ENCODE peak calls at places on chromosomes 5 and 9, in six cellular contexts. One of them, this sample, is unnamed.

GRCh38 chr5:3325206-3325605 is 270.4 kb upstream of the IRX1 start:
- DNase-seq in heart right ventricle: peak
- DNase-seq in left ventricle myocardium inferior: no peak
- DNase-seq in upper lobe of right lung: peak
- DNase-seq in uterus: no peak
- DNase-seq in PC-9: no peak
- DNase-seq in this sample: no peak

GRCh38 chr5:870973-871372 is 20.2 kb upstream of the ZDHHC11 start:
- DNase-seq in heart right ventricle: no peak
- DNase-seq in left ventricle myocardium inferior: peak
- DNase-seq in upper lobe of right lung: no peak
- DNase-seq in uterus: no peak
- DNase-seq in PC-9: no peak
- DNase-seq in this sample: no peak

GRCh38 chr5:137566118-137566541 is 67.0 kb upstream of the SPOCK1 start:
- DNase-seq in heart right ventricle: no peak
- DNase-seq in left ventricle myocardium inferior: no peak
- DNase-seq in upper lobe of right lung: no peak
- DNase-seq in uterus: no peak
- DNase-seq in PC-9: no peak
- DNase-seq in this sample: no peak

GRCh38 chr9:87260171-87260570 is 237.5 kb upstream of the DAPK1 start:
- DNase-seq in heart right ventricle: no peak
- DNase-seq in left ventricle myocardium inferior: no peak
- DNase-seq in upper lobe of right lung: no peak
- DNase-seq in uterus: no peak
- DNase-seq in PC-9: no peak
- DNase-seq in this sample: no peak

GRCh38 chr9:135701067-135701967 is 668 bp upstream of the KCNT1 start:
- DNase-seq in heart right ventricle: no peak
- DNase-seq in left ventricle myocardium inferior: no peak
- DNase-seq in upper lobe of right lung: no peak
- DNase-seq in uterus: no peak
- DNase-seq in PC-9: no peak
- DNase-seq in this sample: no peak

GRCh38 chr5:177116631-177117373 is 16.8 kb upstream of the NSD1 start:
- DNase-seq in heart right ventricle: peak
- DNase-seq in left ventricle myocardium inferior: peak
- DNase-seq in upper lobe of right lung: peak
- DNase-seq in uterus: peak
- DNase-seq in PC-9: no peak
- DNase-seq in this sample: peak

GRCh38 chr9:18075253-18075977 is 398.5 kb upstream of the ADAMTSL1 start:
- DNase-seq in heart right ventricle: no peak
- DNase-seq in left ventricle myocardium inferior: no peak
- DNase-seq in upper lobe of right lung: no peak
- DNase-seq in uterus: peak
- DNase-seq in PC-9: no peak
- DNase-seq in this sample: no peak

GRCh38 chr5:167916706-167917105 is 374.7 kb upstream of the WWC1 start:
- DNase-seq in heart right ventricle: no peak
- DNase-seq in left ventricle myocardium inferior: peak
- DNase-seq in upper lobe of right lung: no peak
- DNase-seq in uterus: no peak
- DNase-seq in PC-9: peak
- DNase-seq in this sample: no peak

GRCh38 chr9:4045556-4045955 is 254.3 kb downstream of the GLIS3 start:
- DNase-seq in heart right ventricle: no peak
- DNase-seq in left ventricle myocardium inferior: no peak
- DNase-seq in upper lobe of right lung: no peak
- DNase-seq in uterus: peak
- DNase-seq in PC-9: no peak
- DNase-seq in this sample: no peak

GRCh38 chr5:32217886-32218396 is 43.8 kb upstream of the GOLPH3 start:
- DNase-seq in heart right ventricle: no peak
- DNase-seq in left ventricle myocardium inferior: no peak
- DNase-seq in upper lobe of right lung: no peak
- DNase-seq in uterus: no peak
- DNase-seq in PC-9: peak
- DNase-seq in this sample: no peak

GRCh38 chr5:128279345-128279744 is 195.8 kb downstream of the SLC12A2 start:
- DNase-seq in heart right ventricle: no peak
- DNase-seq in left ventricle myocardium inferior: no peak
- DNase-seq in upper lobe of right lung: no peak
- DNase-seq in uterus: no peak
- DNase-seq in PC-9: no peak
- DNase-seq in this sample: no peak

GRCh38 chr9:109843651-109844050 is 63.7 kb downstream of the PALM2AKAP2 start:
- DNase-seq in heart right ventricle: peak
- DNase-seq in left ventricle myocardium inferior: peak
- DNase-seq in upper lobe of right lung: no peak
- DNase-seq in uterus: peak
- DNase-seq in PC-9: no peak
- DNase-seq in this sample: no peak

GRCh38 chr5:127820910-127821553 is 117.8 kb downstream of the CCDC192 start:
- DNase-seq in heart right ventricle: no peak
- DNase-seq in left ventricle myocardium inferior: no peak
- DNase-seq in upper lobe of right lung: no peak
- DNase-seq in uterus: no peak
- DNase-seq in PC-9: peak
- DNase-seq in this sample: no peak

GRCh38 chr9:101605547-101605946 is 10.8 kb upstream of the PPP3R2 start:
- DNase-seq in heart right ventricle: no peak
- DNase-seq in left ventricle myocardium inferior: no peak
- DNase-seq in upper lobe of right lung: no peak
- DNase-seq in uterus: no peak
- DNase-seq in PC-9: no peak
- DNase-seq in this sample: no peak

GRCh38 chr9:130345993-130346385 is 80.4 kb downstream of the HMCN2 start:
- DNase-seq in heart right ventricle: no peak
- DNase-seq in left ventricle myocardium inferior: no peak
- DNase-seq in upper lobe of right lung: no peak
- DNase-seq in uterus: no peak
- DNase-seq in PC-9: no peak
- DNase-seq in this sample: no peak

GRCh38 chr9:77177894-77178794 is 810 bp downstream of the VPS13A start:
- DNase-seq in heart right ventricle: peak
- DNase-seq in left ventricle myocardium inferior: peak
- DNase-seq in upper lobe of right lung: peak
- DNase-seq in uterus: peak
- DNase-seq in PC-9: peak
- DNase-seq in this sample: peak

GRCh38 chr9:83235524-83235923 is 172.6 kb upstream of the RASEF start:
- DNase-seq in heart right ventricle: no peak
- DNase-seq in left ventricle myocardium inferior: no peak
- DNase-seq in upper lobe of right lung: no peak
- DNase-seq in uterus: no peak
- DNase-seq in PC-9: no peak
- DNase-seq in this sample: no peak

GRCh38 chr5:157718529-157718928 is 12.7 kb upstream of the THG1L start:
- DNase-seq in heart right ventricle: no peak
- DNase-seq in left ventricle myocardium inferior: no peak
- DNase-seq in upper lobe of right lung: no peak
- DNase-seq in uterus: no peak
- DNase-seq in PC-9: no peak
- DNase-seq in this sample: no peak

GRCh38 chr9:93669958-93670207 is 93.5 kb downstream of the PHF2 start:
- DNase-seq in heart right ventricle: no peak
- DNase-seq in left ventricle myocardium inferior: no peak
- DNase-seq in upper lobe of right lung: no peak
- DNase-seq in uterus: peak
- DNase-seq in PC-9: no peak
- DNase-seq in this sample: no peak

DNA sequence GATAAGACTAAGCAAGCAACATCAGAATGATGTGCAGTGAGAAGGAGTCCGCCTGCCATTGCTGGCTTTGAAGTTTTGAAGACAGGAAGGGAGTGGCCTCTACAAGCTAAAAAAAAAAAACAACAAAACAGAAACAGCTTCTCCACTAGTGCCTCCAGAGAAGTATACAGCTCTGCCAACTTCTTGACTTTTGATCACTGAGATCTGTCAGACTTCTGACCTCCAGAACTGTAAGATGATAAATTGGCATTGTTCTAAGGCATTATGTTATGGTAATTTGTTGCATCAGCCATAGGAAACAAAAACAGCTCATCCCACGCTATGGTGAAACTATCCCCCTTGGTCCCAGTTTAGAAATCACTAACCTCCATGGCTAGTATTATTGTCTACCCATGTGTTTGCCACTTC is 131.0 kb upstream of the VCAN start:
- DNase-seq in heart right ventricle: no peak
- DNase-seq in left ventricle myocardium inferior: no peak
- DNase-seq in upper lobe of right lung: no peak
- DNase-seq in uterus: no peak
- DNase-seq in PC-9: no peak
- DNase-seq in this sample: no peak
- TF ChIP-seq CTCF in heart right ventricle: no peak
- TF ChIP-seq CTCF in left ventricle myocardium inferior: no peak
- TF ChIP-seq CTCF in upper lobe of right lung: no peak
- TF ChIP-seq CTCF in uterus: no peak
- TF ChIP-seq CTCF in PC-9: no peak
- TF ChIP-seq CTCF in this sample: no peak

DNA sequence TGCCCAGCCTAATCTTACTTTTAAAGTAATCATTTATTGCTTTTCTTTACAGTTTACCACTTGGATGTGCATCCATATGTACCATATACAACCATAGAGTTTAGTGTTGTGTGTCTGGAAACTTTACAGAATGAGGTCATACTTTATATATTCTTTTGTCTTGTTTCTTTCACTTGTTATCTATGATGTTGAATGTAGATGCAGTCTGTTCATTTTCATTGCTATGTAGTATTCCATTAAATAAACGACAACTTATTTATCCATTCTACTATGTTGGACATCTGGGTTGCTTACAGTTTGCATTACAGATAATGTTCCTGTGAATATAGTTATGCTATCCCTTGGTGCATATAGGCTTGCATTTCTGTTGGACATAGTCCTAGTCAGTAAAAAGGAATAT is 21.3 kb upstream of the SMIM15 start:
- DNase-seq in heart right ventricle: no peak
- DNase-seq in left ventricle myocardium inferior: no peak
- DNase-seq in upper lobe of right lung: no peak
- DNase-seq in uterus: no peak
- DNase-seq in PC-9: no peak
- DNase-seq in this sample: no peak
- H3K27ac ChIP-seq in heart right ventricle: no peak
- H3K27ac ChIP-seq in left ventricle myocardium inferior: no peak
- H3K27ac ChIP-seq in upper lobe of right lung: no peak
- H3K27ac ChIP-seq in uterus: no peak
- H3K27ac ChIP-seq in PC-9: no peak
- H3K27ac ChIP-seq in this sample: no peak

GRCh38 chr5:78062645-78063044 is 231.9 kb downstream of the AP3B1 start:
- DNase-seq in heart right ventricle: no peak
- DNase-seq in left ventricle myocardium inferior: no peak
- DNase-seq in upper lobe of right lung: no peak
- DNase-seq in uterus: no peak
- DNase-seq in PC-9: no peak
- DNase-seq in this sample: no peak

GRCh38 chr5:78065073-78065472 is 229.4 kb downstream of the AP3B1 start:
- DNase-seq in heart right ventricle: no peak
- DNase-seq in left ventricle myocardium inferior: no peak
- DNase-seq in upper lobe of right lung: no peak
- DNase-seq in uterus: no peak
- DNase-seq in PC-9: no peak
- DNase-seq in this sample: no peak

GRCh38 chr5:78060421-78060820 is 234.1 kb downstream of the AP3B1 start:
- DNase-seq in heart right ventricle: no peak
- DNase-seq in left ventricle myocardium inferior: no peak
- DNase-seq in upper lobe of right lung: no peak
- DNase-seq in uterus: no peak
- DNase-seq in PC-9: no peak
- DNase-seq in this sample: no peak

GRCh38 chr5:78063495-78063894 is 231.0 kb downstream of the AP3B1 start:
- DNase-seq in heart right ventricle: no peak
- DNase-seq in left ventricle myocardium inferior: no peak
- DNase-seq in upper lobe of right lung: no peak
- DNase-seq in uterus: no peak
- DNase-seq in PC-9: no peak
- DNase-seq in this sample: no peak

DNA sequence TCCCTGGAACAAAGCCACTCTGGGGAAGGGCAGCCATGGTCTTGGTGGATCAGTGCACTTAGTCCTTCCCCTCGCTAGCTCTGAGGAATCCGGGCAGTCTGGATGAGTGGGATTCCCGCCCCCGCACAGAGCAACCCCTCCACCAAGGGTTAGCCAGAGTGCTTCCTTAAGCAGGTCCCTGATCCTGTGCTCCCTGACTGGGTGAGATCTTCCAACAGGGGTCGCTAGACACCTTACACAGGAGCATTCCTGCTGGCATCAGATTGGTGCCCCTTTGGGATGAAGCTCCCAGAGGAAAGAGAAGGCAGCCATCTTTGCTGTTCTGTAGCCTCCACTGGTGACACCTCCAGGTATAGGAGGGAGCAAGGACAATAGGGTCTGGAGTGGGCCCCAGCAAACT is 228.8 kb downstream of the AP3B1 start:
- DNase-seq in heart right ventricle: no peak
- DNase-seq in left ventricle myocardium inferior: no peak
- DNase-seq in upper lobe of right lung: no peak
- DNase-seq in uterus: no peak
- DNase-seq in PC-9: no peak
- DNase-seq in this sample: no peak
- TF ChIP-seq CTCF in heart right ventricle: no peak
- TF ChIP-seq CTCF in left ventricle myocardium inferior: no peak
- TF ChIP-seq CTCF in upper lobe of right lung: no peak
- TF ChIP-seq CTCF in uterus: no peak
- TF ChIP-seq CTCF in PC-9: no peak
- TF ChIP-seq CTCF in this sample: no peak

GRCh38 chr5:145588113-145588512 is 247.0 kb downstream of the PRELID2 start:
- DNase-seq in heart right ventricle: no peak
- DNase-seq in left ventricle myocardium inferior: no peak
- DNase-seq in upper lobe of right lung: no peak
- DNase-seq in uterus: no peak
- DNase-seq in PC-9: no peak
- DNase-seq in this sample: no peak

GRCh38 chr5:145585443-145586148 is 249.5 kb downstream of the PRELID2 start:
- DNase-seq in heart right ventricle: no peak
- DNase-seq in left ventricle myocardium inferior: no peak
- DNase-seq in upper lobe of right lung: no peak
- DNase-seq in uterus: no peak
- DNase-seq in PC-9: no peak
- DNase-seq in this sample: no peak

GRCh38 chr5:145586664-145587307 is 248.4 kb downstream of the PRELID2 start:
- DNase-seq in heart right ventricle: no peak
- DNase-seq in left ventricle myocardium inferior: no peak
- DNase-seq in upper lobe of right lung: no peak
- DNase-seq in uterus: no peak
- DNase-seq in PC-9: no peak
- DNase-seq in this sample: no peak

GRCh38 chr5:145587308-145588071 is 247.7 kb downstream of the PRELID2 start:
- DNase-seq in heart right ventricle: no peak
- DNase-seq in left ventricle myocardium inferior: no peak
- DNase-seq in upper lobe of right lung: no peak
- DNase-seq in uterus: no peak
- DNase-seq in PC-9: peak
- DNase-seq in this sample: no peak

DNA sequence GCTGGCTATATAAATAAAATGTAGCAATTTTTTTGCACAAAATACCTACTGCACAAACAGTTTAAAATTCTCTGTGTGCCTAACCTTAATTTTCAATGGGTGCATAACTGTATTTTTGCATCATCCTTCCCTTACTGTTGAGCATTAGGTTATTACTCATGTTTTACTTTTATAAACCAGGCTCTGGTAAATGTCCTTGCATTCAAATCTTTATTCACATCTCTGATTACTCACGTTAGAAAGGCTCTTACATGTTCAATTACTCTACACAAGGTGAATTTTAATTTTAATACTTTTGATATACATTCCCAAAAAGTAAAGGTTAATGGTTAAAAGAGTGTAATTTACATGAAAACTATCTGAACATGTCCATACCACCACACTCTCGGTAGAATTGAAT is 246.1 kb downstream of the PRELID2 start:
- DNase-seq in heart right ventricle: no peak
- DNase-seq in left ventricle myocardium inferior: no peak
- DNase-seq in upper lobe of right lung: no peak
- DNase-seq in uterus: no peak
- DNase-seq in PC-9: no peak
- DNase-seq in this sample: no peak
- H3K27ac ChIP-seq in heart right ventricle: no peak
- H3K27ac ChIP-seq in left ventricle myocardium inferior: no peak
- H3K27ac ChIP-seq in upper lobe of right lung: no peak
- H3K27ac ChIP-seq in uterus: no peak
- H3K27ac ChIP-seq in PC-9: no peak
- H3K27ac ChIP-seq in this sample: no peak

This sample was measured in coronary artery.